ENCODE peak calls at places on chromosomes 1 and 21, in ten cellular contexts. P, K, H, Y, M, W, S, N, V and O are unnamed samples.

GRCh38 chr1:30191154-30191702 is 532.2 kb downstream of the MATN1 start:
- DNase-seq in P (peak; percentile 51), K (peak; percentile 22), H (no peak), Y (peak; percentile 7), M (peak; percentile 22), W (no peak), S (no peak), N (no peak), V (peak; percentile 92), O (peak; percentile 44)

GRCh38 chr1:145714524-145715111 is 4.7 kb upstream of the CD160 start:
- DNase-seq in P (no peak), K (no peak), H (no peak), Y (no peak), M (no peak), W (no peak), S (no peak), N (no peak), V (no peak), O (no peak)

GRCh38 chr1:13930151-13930550 is 230.2 kb downstream of the PRDM2 start:
- DNase-seq in P (no peak), K (peak; percentile 25), H (peak; percentile 75), Y (peak; percentile 4), M (no peak), W (no peak), S (peak; percentile 13), N (no peak), V (no peak), O (no peak)

GRCh38 chr1:91402023-91402422 is 2.6 kb downstream of the HFM1 start:
- DNase-seq in P (no peak), K (no peak), H (no peak), Y (peak; percentile 26), M (no peak), W (no peak), S (no peak), N (peak; percentile 26), V (peak; percentile 44), O (no peak)

GRCh38 chr1:207241164-207241934 is 80.1 kb upstream of the CD55 start:
- DNase-seq in P (peak; percentile 64), K (no peak), H (no peak), Y (no peak), M (no peak), W (no peak), S (no peak), N (peak; percentile 69), V (no peak), O (no peak)

GRCh38 chr1:204127597-204128242 is 24.1 kb downstream of the ETNK2 start:
- DNase-seq in P (peak; percentile 66), K (peak; percentile 68), H (peak; percentile 65), Y (peak; percentile 85), M (peak; percentile 86), W (no peak), S (peak; percentile 74), N (peak; percentile 79), V (peak; percentile 89), O (peak; percentile 76)

GRCh38 chr1:15117671-15118325 is 35.7 kb upstream of the TMEM51 start:
- DNase-seq in P (no peak), K (no peak), H (no peak), Y (no peak), M (no peak), W (no peak), S (no peak), N (no peak), V (no peak), O (no peak)

GRCh38 chr1:222384536-222384935 is 163.4 kb downstream of the HHIPL2 start:
- DNase-seq in P (no peak), K (no peak), H (no peak), Y (no peak), M (no peak), W (no peak), S (no peak), N (no peak), V (no peak), O (no peak)

GRCh38 chr1:200524092-200524491 is 96.5 kb downstream of the KIF14 start:
- DNase-seq in P (no peak), K (no peak), H (peak; percentile 37), Y (no peak), M (no peak), W (no peak), S (no peak), N (no peak), V (no peak), O (no peak)

GRCh38 chr1:38003261-38004250 is 1.8 kb downstream of the FHL3 start:
- DNase-seq in P (no peak), K (no peak), H (no peak), Y (no peak), M (no peak), W (no peak), S (no peak), N (peak; percentile 38), V (peak; percentile 50), O (no peak)

GRCh38 chr1:233518344-233518743 is 95.6 kb upstream of the KCNK1 start:
- DNase-seq in P (peak; percentile 44), K (peak; percentile 46), H (peak; percentile 70), Y (peak; percentile 33), M (no peak), W (peak; percentile 6), S (peak; percentile 51), N (no peak), V (peak; percentile 48), O (no peak)

GRCh38 chr1:28915036-28915895 is 897 bp downstream of the EPB41 start:
- DNase-seq in P (no peak), K (no peak), H (peak; percentile 56), Y (no peak), M (peak; percentile 16), W (no peak), S (peak; percentile 36), N (peak; percentile 59), V (no peak), O (no peak)

GRCh38 chr21:29819675-29820337 is 120.0 kb downstream of the GRIK1 start:
- DNase-seq in P (no peak), K (peak; percentile 8), H (no peak), Y (no peak), M (no peak), W (no peak), S (no peak), N (no peak), V (no peak), O (no peak)

DNA sequence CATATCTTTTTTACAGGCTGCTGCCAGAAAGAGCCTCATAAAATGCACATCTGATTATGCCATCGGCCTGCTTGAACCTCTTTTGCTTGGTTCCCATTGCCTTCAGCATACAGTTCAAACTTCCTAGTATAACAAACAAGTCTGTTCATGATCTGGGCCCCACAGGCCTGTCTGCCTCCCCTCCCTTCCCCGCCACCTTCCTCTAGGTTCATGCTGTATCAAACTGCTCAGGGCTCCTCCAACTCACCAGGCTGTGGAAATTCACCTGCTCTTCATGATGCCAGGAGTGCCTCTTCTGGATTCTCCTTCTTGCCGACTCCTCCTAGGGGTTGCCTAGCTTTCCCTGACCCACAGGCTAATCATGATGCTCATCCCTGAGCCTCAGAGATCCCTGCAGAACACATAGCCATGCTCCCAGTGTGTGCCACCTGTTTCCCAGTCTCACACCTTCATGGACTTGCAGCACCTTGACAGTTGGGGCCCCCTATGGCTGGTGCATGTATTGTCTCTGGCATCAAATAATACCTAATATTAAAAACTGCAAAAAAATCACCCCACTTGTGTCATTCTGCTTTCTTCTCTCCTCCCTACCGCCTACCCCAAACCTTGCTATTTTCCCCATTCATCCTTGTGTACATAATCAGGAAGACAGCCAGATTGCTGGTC is 33.7 kb upstream of the CD2 start:
- DNase-seq in P (no peak), K (no peak), H (no peak), Y (no peak), M (no peak), W (no peak), S (no peak), N (no peak), V (no peak), O (no peak)
- TF ChIP-seq CTCF in P (no peak), K (no peak), H (no peak), Y (no peak), M (no peak), W (no peak), S (no peak), N (no peak), V (no peak), O (no peak)

GRCh38 chr21:35366348-35367085 is 317.4 kb upstream of the RUNX1 start:
- DNase-seq in P (no peak), K (no peak), H (no peak), Y (no peak), M (peak; percentile 43), W (no peak), S (no peak), N (no peak), V (peak; percentile 92), O (peak; percentile 83)

GRCh38 chr21:35367558-35367957 is 318.5 kb upstream of the RUNX1 start:
- DNase-seq in P (no peak), K (no peak), H (no peak), Y (no peak), M (no peak), W (no peak), S (no peak), N (no peak), V (no peak), O (no peak)

GRCh38 chr21:35370071-35370470 is 321.0 kb upstream of the RUNX1 start:
- DNase-seq in P (no peak), K (no peak), H (no peak), Y (no peak), M (no peak), W (no peak), S (no peak), N (no peak), V (no peak), O (no peak)

GRCh38 chr21:35370671-35371070 is 321.6 kb upstream of the RUNX1 start:
- DNase-seq in P (no peak), K (no peak), H (no peak), Y (no peak), M (no peak), W (no peak), S (no peak), N (no peak), V (no peak), O (no peak)

GRCh38 chr21:35368326-35368725 is 319.2 kb upstream of the RUNX1 start:
- DNase-seq in P (no peak), K (no peak), H (no peak), Y (no peak), M (no peak), W (no peak), S (no peak), N (no peak), V (no peak), O (no peak)
- TF ChIP-seq CTCF in P (no peak), K (no peak), H (no peak), Y (no peak), M (no peak), W (no peak), S (no peak), N (no peak), V (no peak), O (no peak)

GRCh38 chr1:201763439-201764140 is 65.4 kb upstream of the IPO9 start:
- DNase-seq in P (no peak), K (no peak), H (no peak), Y (no peak), M (peak; percentile 49), W (no peak), S (no peak), N (no peak), V (peak; percentile 63), O (no peak)
- TF ChIP-seq CTCF in P (no peak), K (no peak), H (no peak), Y (no peak), M (no peak), W (no peak), S (no peak), N (no peak), V (no peak), O (no peak)

DNA sequence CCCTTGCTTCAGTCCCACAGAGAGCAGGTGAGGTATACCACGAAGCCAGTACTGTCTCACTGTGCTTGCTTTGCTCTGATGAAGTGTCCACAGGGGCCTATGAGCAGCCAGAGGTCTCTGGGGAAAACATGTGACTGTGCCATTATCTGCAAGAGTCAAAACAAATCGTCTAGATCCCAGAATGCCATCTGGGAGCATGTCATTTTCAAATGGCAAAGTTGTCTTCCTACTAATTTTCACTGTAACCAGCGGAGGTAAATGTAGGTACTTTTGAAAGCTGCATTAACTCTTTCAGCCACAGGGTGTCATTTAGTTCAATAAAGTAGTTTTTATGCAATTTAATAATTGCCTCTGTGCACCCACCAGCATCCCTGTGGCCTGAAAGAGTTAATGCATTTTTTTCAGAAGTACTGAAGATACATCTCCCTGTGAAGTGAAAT is 173.6 kb upstream of the SGIP1 start:
- DNase-seq in P (no peak), K (no peak), H (no peak), Y (no peak), M (no peak), W (no peak), S (no peak), N (no peak), V (no peak), O (no peak)
- TF ChIP-seq CTCF in P (no peak), K (no peak), H (peak; percentile 57), Y (peak; percentile 6), M (peak; percentile 8), W (peak; percentile 23), S (no peak), N (no peak), V (no peak), O (no peak)